ENCODE peak calls at places on chromosome 9, in ten cellular contexts. D is hepatocyte; R is esophagus squamous epithelium; X is lower leg skin; A is CD8-positive, alpha-beta T cell; M is psoas muscle; T is cardiac muscle cell; L is pancreas; W is tibial artery; E is astrocyte of the spinal cord. N is an unnamed sample.

GRCh38 chr9:13896047-13896446 is 417.9 kb downstream of the NFIB start:
- DNase-seq in L (no peak), E (no peak), R (no peak), X (no peak), D (no peak), T (no peak), M (no peak), W (no peak), A (no peak), N (no peak)

GRCh38 chr9:27771803-27772545 is 198.7 kb upstream of the C9orf72 start:
- DNase-seq in R (no peak), D (no peak), M (no peak), L (no peak), A (no peak), T (no peak), W (no peak), E (peak; percentile 74), X (no peak), N (no peak)

GRCh38 chr9:112858625-112859147 is 32.0 kb downstream of the SLC46A2 start:
- DNase-seq in R (no peak), M (no peak), X (no peak), E (no peak), L (no peak), A (no peak), T (no peak), D (no peak), W (peak; percentile 36), N (no peak)

GRCh38 chr9:126147186-126147585 is 179.4 kb upstream of the MVB12B start:
- DNase-seq in L (no peak), D (no peak), X (peak; percentile 2), E (no peak), R (no peak), M (no peak), A (no peak), W (no peak), T (no peak), N (no peak)

GRCh38 chr9:112535364-112535763 is 48.7 kb downstream of the KIAA1958 start:
- DNase-seq in L (no peak), E (peak; percentile 45), D (no peak), R (no peak), A (no peak), X (no peak), W (no peak), M (no peak), T (no peak), N (peak; percentile 45)

GRCh38 chr9:98652741-98653140 is 56.0 kb downstream of the GABBR2 start:
- DNase-seq in M (no peak), W (no peak), E (no peak), T (no peak), L (no peak), D (no peak), A (no peak), X (no peak), R (no peak), N (peak; percentile 55)

GRCh38 chr9:2163231-2163885 is 148.2 kb downstream of the SMARCA2 start:
- DNase-seq in W (no peak), T (no peak), D (no peak), R (no peak), M (no peak), A (no peak), L (no peak), X (no peak), E (no peak), N (peak; percentile 21)

GRCh38 chr9:20580673-20581072 is 41.6 kb downstream of the MLLT3 start:
- DNase-seq in E (no peak), A (no peak), W (no peak), X (no peak), M (no peak), D (no peak), R (no peak), T (no peak), L (no peak), N (no peak)

GRCh38 chr9:121650220-121651013 is 1.0 kb upstream of the DAB2IP start:
- DNase-seq in E (peak; percentile 30), W (no peak), R (no peak), X (no peak), A (peak; percentile 8), L (peak; percentile 50), D (peak; percentile 92), T (peak; percentile 96), M (peak; percentile 33), N (no peak)

GRCh38 chr9:76567086-76567485 is 108.1 kb downstream of the GCNT1 start:
- DNase-seq in T (no peak), W (no peak), D (no peak), R (no peak), L (no peak), E (no peak), M (no peak), X (no peak), A (no peak), N (no peak)

GRCh38 chr9:16726023-16726422 is 144.4 kb downstream of the BNC2 start:
- DNase-seq in M (no peak), W (no peak), D (peak; percentile 10), L (no peak), T (no peak), E (peak; percentile 75), R (no peak), X (no peak), A (no peak), N (peak; percentile 64)

GRCh38 chr9:94228616-94229015 is 30.5 kb upstream of the ZNF169 start:
- DNase-seq in E (no peak), R (no peak), W (no peak), A (no peak), X (no peak), L (no peak), D (no peak), T (no peak), M (no peak), N (no peak)

DNA sequence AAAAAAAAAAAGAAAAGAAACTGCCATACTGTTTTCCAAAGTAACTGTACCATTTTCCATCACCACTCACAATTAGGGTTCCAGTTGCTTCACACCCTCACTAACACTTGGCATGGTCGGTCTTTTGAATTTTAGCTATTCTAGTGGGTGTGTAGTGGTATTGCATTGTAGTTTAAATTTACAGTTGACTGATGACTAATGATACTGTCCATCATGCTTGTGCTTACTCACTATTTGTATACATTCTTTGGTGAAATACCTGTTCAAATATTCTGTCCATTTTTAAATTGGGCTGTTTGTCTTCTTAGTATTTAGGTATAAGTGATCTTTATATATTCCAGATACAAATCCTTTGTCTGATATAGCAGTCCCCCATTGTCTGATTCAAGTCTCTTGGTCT is 36.2 kb upstream of the ZNF169 start:
- DNase-seq in L (no peak), A (no peak), W (no peak), T (no peak), E (no peak), R (no peak), X (no peak), D (no peak), M (no peak), N (no peak)
- TF ChIP-seq CTCF in L (no peak), A (no peak), W (no peak), T (no peak), E (no peak), R (no peak), X (no peak), D (no peak), M (no peak), N (no peak)

GRCh38 chr9:100580255-100580654 is 2.4 kb downstream of the CAVIN4 start:
- DNase-seq in E (no peak), R (no peak), W (no peak), D (no peak), T (no peak), X (no peak), M (no peak), A (no peak), L (no peak), N (no peak)
- H3K4me3 ChIP-seq in E (no peak overlapping the region), R (no peak overlapping the region), W (no peak overlapping the region), D (no peak overlapping the region), T (no peak overlapping the region), X (no peak overlapping the region), M (peak overlapping the region; percentile 68), A (no peak overlapping the region), L (no peak overlapping the region), N (no peak overlapping the region)

GRCh38 chr9:120569556-120569955 is 10.4 kb downstream of the CDK5RAP2 start:
- DNase-seq in A (no peak), E (no peak), T (no peak), D (no peak), W (no peak), L (no peak), M (no peak), X (no peak), R (no peak), N (no peak)
- TF ChIP-seq CTCF in A (no peak), E (peak; percentile 34), T (no peak), D (no peak), W (no peak), L (no peak), M (peak; percentile 15), X (no peak), R (no peak), N (peak; percentile 28)

GRCh38 chr9:29214162-29214520 is 1640.9 kb upstream of the C9orf72 start:
- DNase-seq in R (no peak), A (no peak), W (no peak), L (peak; percentile 35), T (peak; percentile 76), M (no peak), X (no peak), E (peak; percentile 51), D (peak; percentile 72), N (no peak)

GRCh38 chr9:29211681-29212589 is 1638.7 kb upstream of the C9orf72 start:
- DNase-seq in E (peak; percentile 7), X (no peak), M (peak; percentile 34), W (no peak), A (peak; percentile 15), L (peak; percentile 63), T (peak; percentile 77), D (peak; percentile 85), R (no peak), N (peak; percentile 0)

GRCh38 chr9:29211003-29211584 is 1637.8 kb upstream of the C9orf72 start:
- DNase-seq in A (no peak), L (no peak), T (no peak), E (no peak), W (no peak), D (no peak), M (no peak), X (no peak), R (no peak), N (no peak)

GRCh38 chr9:29213374-29214161 is 1640.3 kb upstream of the C9orf72 start:
- DNase-seq in A (no peak), W (no peak), D (peak; percentile 66), T (peak; percentile 59), E (peak; percentile 10), L (peak; percentile 12), X (no peak), M (no peak), R (no peak), N (no peak)

DNA sequence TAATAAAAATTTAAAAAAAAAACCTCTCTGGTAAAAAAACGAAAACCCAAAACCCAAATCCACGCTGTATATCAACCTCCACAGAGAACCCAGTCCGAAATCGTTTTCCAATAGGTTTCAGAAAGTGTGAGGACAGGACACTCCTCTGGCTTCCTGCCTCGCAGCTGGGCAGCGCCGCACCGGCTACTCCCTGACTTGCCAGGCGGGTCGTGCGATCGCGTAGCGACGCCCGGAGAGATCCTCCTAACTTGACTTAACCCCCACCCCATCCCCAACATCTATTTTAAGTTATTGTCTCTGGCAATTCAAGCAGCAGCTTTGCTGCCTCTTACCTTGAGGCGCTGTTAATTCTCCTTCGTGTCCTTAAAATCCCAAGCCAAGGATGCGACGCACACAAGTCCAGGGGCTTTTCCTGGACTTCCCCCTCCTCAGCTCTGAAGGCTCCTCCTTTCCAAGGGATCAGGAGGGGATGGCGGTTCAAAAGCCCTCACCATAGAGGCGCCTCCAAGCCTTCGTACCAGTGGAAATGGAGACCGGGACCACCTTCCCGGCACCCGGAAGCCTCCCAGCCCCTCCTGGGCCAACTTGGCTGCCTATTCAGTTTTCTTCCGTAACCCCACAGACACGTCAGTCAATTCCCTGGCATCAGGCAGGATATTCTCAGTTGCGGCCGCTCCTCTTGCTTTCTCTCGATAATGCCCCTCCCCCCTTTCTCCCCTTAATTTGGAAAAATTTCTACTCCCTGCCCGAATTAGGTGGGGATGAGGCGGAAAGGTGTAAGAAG is 1639.5 kb upstream of the C9orf72 start:
- DNase-seq in D (peak; percentile 61), M (no peak), E (no peak), X (no peak), L (peak; percentile 17), A (no peak), T (peak; percentile 38), R (no peak), W (no peak), N (no peak)
- H3K4me3 ChIP-seq in D (peak overlapping the region; percentile 67), M (peak overlapping the region; percentile 36), E (peak overlapping the region; percentile 46), X (no peak overlapping the region), L (peak overlapping the region; percentile 38), A (no peak overlapping the region), T (peak overlapping the region; percentile 39), R (peak overlapping the region; percentile 59), W (peak overlapping the region; percentile 37), N (no peak overlapping the region)

N was measured in AG10803.